ENCODE peak calls at places on chromosomes 13 and 19, in six cellular contexts. I is tibial artery; E is lung microvascular endothelial cell; N is nucleus accumbens; W is nephron progenitor cell; T is activated CD4-positive, alpha-beta T cell treated with anti-CD3 and anti-CD28 coated beads for 1 hour. H is an unnamed sample.

GRCh38 chr13:26895081-26895807 is 134.7 kb upstream of the GPR12 start:
- DNase-seq in I (no peak), E (peak), N (no peak), W (no peak), T (no peak), H (peak)

GRCh38 chr13:100156786-100157185 is 67.9 kb downstream of the PCCA start:
- DNase-seq in I (no peak), E (peak), N (no peak), W (no peak), T (no peak), H (peak)

GRCh38 chr19:42088471-42089190 is 12.7 kb downstream of the ZNF574 start:
- DNase-seq in I (no peak), E (peak), N (no peak), W (no peak), T (no peak), H (peak)

GRCh38 chr19:30587869-30588268 is 215.7 kb downstream of the ZNF536 start:
- DNase-seq in I (peak), E (no peak), N (peak), W (no peak), T (no peak), H (no peak)

GRCh38 chr13:23934481-23934880 is 37.2 kb upstream of the C1QTNF9B start:
- DNase-seq in I (no peak), E (peak), N (no peak), W (no peak), T (no peak), H (no peak)

GRCh38 chr19:1155352-1156304 is 18.4 kb downstream of the SBNO2 start:
- DNase-seq in I (no peak), E (no peak), N (no peak), W (no peak), T (no peak), H (no peak)

GRCh38 chr13:100266026-100266425 is 177.1 kb downstream of the PCCA start:
- DNase-seq in I (no peak), E (no peak), N (no peak), W (no peak), T (no peak), H (no peak)

GRCh38 chr13:66492479-66492878 is 737.7 kb downstream of the PCDH9 start:
- DNase-seq in I (no peak), E (peak), N (no peak), W (no peak), T (no peak), H (peak)

GRCh38 chr13:87314822-87315221 is 356.3 kb upstream of the SLITRK5 start:
- DNase-seq in I (no peak), E (no peak), N (no peak), W (no peak), T (no peak), H (no peak)

GRCh38 chr13:41645313-41645712 is 188.0 kb downstream of the RGCC start:
- DNase-seq in I (peak), E (peak), N (no peak), W (no peak), T (no peak), H (peak)

GRCh38 chr19:281992-282391 is 9.2 kb downstream of the PLPP2 start:
- DNase-seq in I (peak), E (no peak), N (no peak), W (no peak), T (no peak), H (no peak)

H was measured in dermis blood vessel endothelial cell.